ENCODE peak calls at places on chromosomes 12 and 14, in five cellular contexts. W is fibroblast of pulmonary artery; V is EH; B is stimulated activated CD4-positive, alpha-beta T cell treated with anti-CD3 and anti-CD28 coated beads, Interleukin-2, amount 100 ng/mL, for 24 hours; Q is AG08395. K is an unnamed sample.
A peak's percentile ranks its signal among the peaks of the same experiment; 100 is the strongest.

GRCh38 chr12:109523071-109523470 is 45.6 kb downstream of the UBE3B start:
- DNase-seq in W (no peak), V (no peak), B (no peak), Q (no peak), K (no peak)

GRCh38 chr12:57939291-57939690 is 2.1 kb upstream of the ATP23 start:
- DNase-seq in W (peak; percentile 8), V (no peak), B (no peak), Q (no peak), K (no peak)

GRCh38 chr14:66288511-66288910 is 197.7 kb upstream of the CCDC196 start:
- DNase-seq in W (no peak), V (no peak), B (no peak), Q (peak; percentile 10), K (no peak)

GRCh38 chr14:99001241-99001640 is 270.8 kb downstream of the BCL11B start:
- DNase-seq in W (no peak), V (no peak), B (no peak), Q (no peak), K (no peak)

GRCh38 chr12:54631988-54632728 is 2.5 kb downstream of the LACRT start:
- DNase-seq in W (no peak), V (no peak), B (no peak), Q (no peak), K (no peak)

GRCh38 chr12:99444859-99445316 is 202.7 kb upstream of the GARIN6 start:
- DNase-seq in W (no peak), V (no peak), B (no peak), Q (peak; percentile 3), K (peak; percentile 9)

GRCh38 chr14:23438130-23438893 is 2.9 kb upstream of the MYH7 start:
- DNase-seq in W (no peak), V (no peak), B (no peak), Q (no peak), K (no peak)

GRCh38 chr12:108175310-108175709 is 46.2 kb downstream of the WSCD2 start:
- DNase-seq in W (no peak), V (no peak), B (no peak), Q (no peak), K (no peak)

GRCh38 chr12:112862570-112863137 is 44.1 kb upstream of the OAS1 start:
- DNase-seq in W (no peak), V (no peak), B (no peak), Q (no peak), K (no peak)

GRCh38 chr14:73815849-73816816 is 35.5 kb upstream of the PTGR2 start:
- DNase-seq in W (no peak), V (no peak), B (no peak), Q (no peak), K (no peak)

GRCh38 chr14:93532550-93532949 is 101.8 kb downstream of the UNC79 start:
- DNase-seq in W (no peak), V (no peak), B (no peak), Q (no peak), K (no peak)

GRCh38 chr12:62190081-62190480 is 70.1 kb upstream of the USP15 start:
- DNase-seq in W (no peak), V (no peak), B (no peak), Q (no peak), K (no peak)

GRCh38 chr14:75427126-75427481 is 718 bp upstream of the JDP2 start:
- DNase-seq in W (no peak), V (no peak), B (no peak), Q (no peak), K (no peak)

GRCh38 chr12:104494137-104494815 is 37.5 kb downstream of the CHST11 start:
- DNase-seq in W (peak; percentile 49), V (no peak), B (peak; percentile 83), Q (no peak), K (no peak)

GRCh38 chr12:101855364-101855884 is 22.0 kb upstream of the DRAM1 start:
- DNase-seq in W (peak; percentile 24), V (peak; percentile 65), B (no peak), Q (no peak), K (no peak)

GRCh38 chr12:89060133-89060532 is 292.2 kb downstream of the DUSP6 start:
- DNase-seq in W (no peak), V (peak; percentile 33), B (no peak), Q (peak; percentile 9), K (peak; percentile 10)